ENCODE peak calls at places on chromosomes 1 and 21, in four cellular contexts. One of them, this sample, is unnamed.

GRCh38 chr21:15247613-15248012 is 182.8 kb upstream of the NRIP1 start:
- DNase-seq in K562: no peak
- DNase-seq in GM12878: no peak
- DNase-seq in HepG2: no peak
- DNase-seq in this sample: no peak

GRCh38 chr1:204736861-204737260 is 51.3 kb upstream of the LRRN2 start:
- DNase-seq in K562: no peak
- DNase-seq in GM12878: no peak
- DNase-seq in HepG2: no peak
- DNase-seq in this sample: no peak

GRCh38 chr1:66265796-66266195 is 268.2 kb upstream of the SGIP1 start:
- DNase-seq in K562: no peak
- DNase-seq in GM12878: no peak
- DNase-seq in HepG2: no peak
- DNase-seq in this sample: no peak

GRCh38 chr1:177943999-177944672 is 25.7 kb downstream of the SEC16B start:
- DNase-seq in K562: no peak
- DNase-seq in GM12878: no peak
- DNase-seq in HepG2: no peak
- DNase-seq in this sample: no peak

GRCh38 chr1:110390096-110390495 is 730 bp downstream of the SLC16A4 start:
- DNase-seq in K562: peak; percentile 49
- DNase-seq in GM12878: no peak
- DNase-seq in HepG2: no peak
- DNase-seq in this sample: peak; percentile 67

GRCh38 chr1:46523556-46524443 is 27.6 kb downstream of the KNCN start:
- DNase-seq in K562: no peak
- DNase-seq in GM12878: no peak
- DNase-seq in HepG2: no peak
- DNase-seq in this sample: no peak

GRCh38 chr1:246492611-246493245 is 14.4 kb downstream of the SMYD3 start:
- DNase-seq in K562: peak; percentile 62
- DNase-seq in GM12878: no peak
- DNase-seq in HepG2: peak; percentile 35
- DNase-seq in this sample: peak; percentile 51

GRCh38 chr1:150778409-150778808 is 12.8 kb upstream of the CTSS start:
- DNase-seq in K562: no peak
- DNase-seq in GM12878: no peak
- DNase-seq in HepG2: no peak
- DNase-seq in this sample: no peak

GRCh38 chr1:152817309-152817708 is 5.5 kb downstream of the LCE1B start:
- DNase-seq in K562: no peak
- DNase-seq in GM12878: no peak
- DNase-seq in HepG2: no peak
- DNase-seq in this sample: no peak

GRCh38 chr21:36316872-36317484 is 3.0 kb upstream of the MORC3 start:
- DNase-seq in K562: no peak
- DNase-seq in GM12878: no peak
- DNase-seq in HepG2: no peak
- DNase-seq in this sample: no peak

GRCh38 chr1:185916866-185917265 is 182.7 kb downstream of the HMCN1 start:
- DNase-seq in K562: no peak
- DNase-seq in GM12878: no peak
- DNase-seq in HepG2: no peak
- DNase-seq in this sample: no peak

GRCh38 chr1:61247051-61247854 is 164.9 kb downstream of the NFIA start:
- DNase-seq in K562: no peak
- DNase-seq in GM12878: no peak
- DNase-seq in HepG2: no peak
- DNase-seq in this sample: no peak

DNA sequence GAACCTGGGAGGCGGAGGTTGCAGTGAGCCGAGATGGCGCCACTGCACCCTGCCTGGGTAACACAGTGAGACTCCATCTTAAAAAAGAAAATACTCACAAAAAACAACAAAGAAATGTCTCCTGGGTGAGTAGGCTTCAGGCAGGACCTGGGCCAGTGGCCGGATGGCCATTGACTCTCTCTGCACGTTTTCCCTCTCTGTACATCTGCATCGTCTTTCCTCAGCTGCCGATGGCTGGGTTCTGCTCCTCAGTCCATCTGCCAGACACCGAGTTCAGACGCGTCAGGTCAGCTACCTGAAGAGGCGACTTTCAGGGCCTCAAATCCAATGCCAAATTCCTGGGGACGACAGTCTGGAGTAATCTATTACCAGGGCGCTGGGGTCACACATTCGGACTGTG is 199.3 kb downstream of the CAMTA1 start:
- DNase-seq in K562: no peak
- DNase-seq in GM12878: no peak
- DNase-seq in HepG2: no peak
- DNase-seq in this sample: no peak
- TF ChIP-seq BHLHE40 in K562: no peak
- TF ChIP-seq BHLHE40 in GM12878: no peak
- TF ChIP-seq BHLHE40 in HepG2: no peak
- TF ChIP-seq BHLHE40 in this sample: no peak

GRCh38 chr1:234551032-234551378 is 59.0 kb downstream of the IRF2BP2 start:
- DNase-seq in K562: no peak
- DNase-seq in GM12878: no peak
- DNase-seq in HepG2: no peak
- DNase-seq in this sample: no peak
- TF ChIP-seq FOXM1 in K562: no peak
- TF ChIP-seq FOXM1 in GM12878: no peak
- TF ChIP-seq FOXM1 in HepG2: no peak
- TF ChIP-seq FOXM1 in this sample: no peak

DNA sequence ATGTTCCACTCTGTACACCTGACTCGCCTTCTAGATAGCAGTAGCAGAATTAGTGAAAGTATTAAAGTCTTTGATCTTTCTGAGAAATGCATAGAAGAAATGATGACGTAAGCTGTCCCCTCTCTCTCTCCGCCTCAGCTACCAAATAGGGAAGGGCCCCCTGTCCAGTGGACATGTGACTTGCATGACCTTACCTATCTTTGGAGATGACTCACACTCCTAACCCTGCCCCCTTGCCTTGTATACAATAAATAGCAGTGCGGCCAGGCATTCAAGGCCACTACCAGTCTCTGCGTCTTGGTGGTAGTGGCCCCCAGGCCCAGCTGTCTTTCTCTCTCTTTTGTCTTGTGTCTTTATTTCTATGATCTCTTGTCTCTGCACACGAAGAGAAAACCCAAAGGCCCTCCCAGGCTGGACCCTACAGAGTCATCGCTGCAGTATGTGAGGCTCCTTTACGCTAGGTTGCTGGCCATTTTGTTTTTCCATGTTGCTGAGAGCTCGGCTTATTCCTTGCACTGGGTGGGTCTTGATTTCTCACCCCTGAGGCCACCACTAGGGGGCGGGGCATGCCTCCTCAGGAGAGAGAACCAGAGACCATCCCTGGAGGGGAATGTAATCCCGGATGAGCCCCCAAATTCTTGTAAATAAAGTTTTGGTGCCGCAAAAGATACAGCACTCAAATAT is 16.0 kb upstream of the ZBTB8B start:
- DNase-seq in K562: peak; percentile 62
- DNase-seq in GM12878: no peak
- DNase-seq in HepG2: peak; percentile 75
- DNase-seq in this sample: peak; percentile 82
- TF ChIP-seq BHLHE40 in K562: no peak
- TF ChIP-seq BHLHE40 in GM12878: no peak
- TF ChIP-seq BHLHE40 in HepG2: peak; percentile 6
- TF ChIP-seq BHLHE40 in this sample: no peak

GRCh38 chr1:200038987-200039848 is 11.7 kb downstream of the NR5A2 start:
- DNase-seq in K562: no peak
- DNase-seq in GM12878: no peak
- DNase-seq in HepG2: no peak
- DNase-seq in this sample: peak; percentile 65

GRCh38 chr1:200042119-200042436 is 14.6 kb downstream of the NR5A2 start:
- DNase-seq in K562: no peak
- DNase-seq in GM12878: no peak
- DNase-seq in HepG2: no peak
- DNase-seq in this sample: no peak

GRCh38 chr1:200041337-200042118 is 14.0 kb downstream of the NR5A2 start:
- DNase-seq in K562: no peak
- DNase-seq in GM12878: no peak
- DNase-seq in HepG2: no peak
- DNase-seq in this sample: no peak

GRCh38 chr1:200039849-200040479 is 12.5 kb downstream of the NR5A2 start:
- DNase-seq in K562: no peak
- DNase-seq in GM12878: no peak
- DNase-seq in HepG2: no peak
- DNase-seq in this sample: no peak

DNA sequence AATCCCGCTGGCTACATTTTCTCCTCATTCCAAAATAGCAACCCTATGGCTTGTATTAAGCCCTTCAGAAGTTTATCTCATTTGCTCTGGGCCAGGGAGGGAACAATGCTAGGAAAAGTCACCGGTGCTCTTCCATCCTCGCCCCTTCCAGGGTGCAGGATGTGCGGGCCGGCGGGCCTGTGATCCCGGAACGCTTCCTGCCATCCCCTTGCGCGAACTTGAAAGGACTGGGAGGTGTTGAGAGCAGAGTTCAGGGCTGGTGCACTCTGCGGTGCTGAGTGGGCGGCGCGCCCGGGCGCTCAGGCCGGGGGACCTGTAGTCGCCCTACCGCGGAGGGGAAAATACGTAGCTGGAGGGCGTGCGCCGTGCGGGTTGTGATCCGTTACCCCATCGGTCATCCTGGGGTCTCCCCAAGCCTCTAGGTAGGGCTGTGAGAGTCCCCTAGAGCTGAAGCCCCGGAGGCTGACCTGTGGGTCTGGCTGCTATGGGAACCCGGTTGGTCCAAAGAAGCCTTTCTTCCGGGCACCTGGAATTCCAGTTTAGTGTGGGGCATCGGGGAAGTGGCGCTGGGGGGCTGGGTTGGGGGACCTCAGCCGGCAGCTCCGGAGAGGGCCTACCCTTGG is 13.1 kb downstream of the NR5A2 start:
- DNase-seq in K562: no peak
- DNase-seq in GM12878: no peak
- DNase-seq in HepG2: peak; percentile 77
- DNase-seq in this sample: no peak
- TF ChIP-seq FOXM1 in K562: no peak
- TF ChIP-seq FOXM1 in GM12878: no peak
- TF ChIP-seq FOXM1 in HepG2: no peak
- TF ChIP-seq FOXM1 in this sample: no peak

DNA sequence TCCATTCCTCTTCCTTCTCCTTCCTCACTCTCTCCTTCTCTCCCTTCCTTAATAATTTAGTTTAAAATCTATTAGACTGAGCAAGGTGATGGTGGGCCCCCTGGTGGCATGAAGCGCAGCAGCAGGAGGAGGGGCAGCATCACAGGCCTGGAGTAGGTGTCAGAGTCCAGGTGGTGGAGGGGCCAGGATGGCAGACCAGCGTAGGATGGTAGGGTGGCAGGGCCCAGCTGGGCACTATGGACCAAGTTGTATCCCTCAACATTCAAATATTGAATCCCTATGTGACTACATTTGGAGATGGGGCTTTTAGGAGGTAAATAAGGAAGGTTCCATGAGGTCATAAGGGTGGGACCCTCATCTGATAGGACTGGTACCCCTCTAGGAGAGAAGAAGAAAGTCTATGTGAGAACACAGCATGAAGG is 61.0 kb downstream of the WDR4 start:
- DNase-seq in K562: peak; percentile 69
- DNase-seq in GM12878: no peak
- DNase-seq in HepG2: peak; percentile 52
- DNase-seq in this sample: no peak
- TF ChIP-seq BHLHE40 in K562: no peak
- TF ChIP-seq BHLHE40 in GM12878: no peak
- TF ChIP-seq BHLHE40 in HepG2: no peak
- TF ChIP-seq BHLHE40 in this sample: no peak

DNA sequence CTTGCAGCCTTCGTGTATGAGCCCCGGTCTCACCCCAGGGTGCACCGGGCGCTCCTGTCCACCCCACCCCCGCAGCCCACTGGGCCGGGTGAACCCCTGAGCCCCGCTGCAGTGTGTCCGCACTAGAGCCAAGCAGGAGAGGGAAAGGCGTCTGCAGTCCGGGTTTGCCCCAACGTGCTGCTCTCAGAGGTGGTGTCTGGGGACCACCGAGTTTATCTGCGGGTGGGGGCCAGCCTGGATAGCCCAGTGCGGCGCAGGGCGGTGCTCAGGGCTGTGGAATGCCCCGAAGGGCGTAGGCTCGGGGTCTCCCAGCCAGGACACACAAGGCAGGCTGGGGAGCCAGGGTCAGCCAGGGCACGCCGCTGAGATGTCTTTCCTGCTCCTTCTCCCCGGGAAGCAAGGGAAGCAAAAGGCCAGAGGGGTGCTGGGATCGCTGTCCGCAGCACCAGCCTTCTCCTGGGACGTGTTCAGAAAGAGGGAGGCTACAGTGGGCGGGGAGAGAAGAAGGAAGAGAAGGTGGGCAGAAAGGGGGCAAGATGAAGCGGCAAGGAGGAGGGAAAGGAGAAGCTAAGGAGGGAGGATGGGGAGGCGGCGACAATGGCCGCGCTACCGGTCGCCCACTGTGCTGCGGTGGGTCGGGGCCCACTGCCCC is 56.6 kb downstream of the MAB21L3 start:
- DNase-seq in K562: peak; percentile 41
- DNase-seq in GM12878: no peak
- DNase-seq in HepG2: no peak
- DNase-seq in this sample: no peak
- TF ChIP-seq FOXM1 in K562: no peak
- TF ChIP-seq FOXM1 in GM12878: no peak
- TF ChIP-seq FOXM1 in HepG2: no peak
- TF ChIP-seq FOXM1 in this sample: no peak